ENCODE peak calls at places on chromosomes 3 and 15, in ten cellular contexts. J, W, K, H, O, A, M, X, B and E are unnamed samples.
A peak's percentile ranks its signal among the peaks of the same experiment; 100 is the strongest.

GRCh38 chr15:89335289-89336041 is 841 bp upstream of the POLG start:
- DNase-seq in J (peak; percentile 72), W (peak; percentile 56), K (peak; percentile 52), H (no peak), O (peak; percentile 24), A (no peak), M (no peak), X (no peak), B (no peak), E (peak; percentile 46)

GRCh38 chr3:125202197-125202596 is 10.4 kb downstream of the SLC12A8 start:
- DNase-seq in J (no peak), W (no peak), K (no peak), H (no peak), O (no peak), A (no peak), M (no peak), X (peak; percentile 50), B (no peak), E (no peak)

GRCh38 chr3:115836944-115837343 is 213.6 kb downstream of the GAP43 start:
- DNase-seq in J (no peak), W (no peak), K (peak; percentile 17), H (no peak), O (no peak), A (peak; percentile 28), M (no peak), X (peak; percentile 43), B (no peak), E (no peak)

GRCh38 chr3:9047465-9048346 is 84.4 kb upstream of the RAD18 start:
- DNase-seq in J (no peak), W (peak; percentile 21), K (no peak), H (no peak), O (no peak), A (no peak), M (no peak), X (no peak), B (no peak), E (no peak)

GRCh38 chr3:14362890-14363289 is 39.5 kb upstream of the SLC6A6 start:
- DNase-seq in J (no peak), W (no peak), K (no peak), H (no peak), O (no peak), A (no peak), M (no peak), X (no peak), B (no peak), E (no peak)

GRCh38 chr3:120450261-120450913 is 405 bp downstream of the FSTL1 start:
- DNase-seq in J (no peak), W (peak; percentile 31), K (peak; percentile 50), H (no peak), O (peak; percentile 37), A (peak; percentile 41), M (peak; percentile 4), X (peak; percentile 46), B (peak; percentile 39), E (no peak)

GRCh38 chr15:70141376-70142071 is 43.8 kb upstream of the TLE3 start:
- DNase-seq in J (no peak), W (no peak), K (no peak), H (no peak), O (no peak), A (no peak), M (no peak), X (no peak), B (no peak), E (no peak)

GRCh38 chr3:190345027-190345821 is 23.0 kb upstream of the CLDN1 start:
- DNase-seq in J (no peak), W (no peak), K (peak; percentile 75), H (peak; percentile 85), O (no peak), A (no peak), M (peak; percentile 63), X (peak; percentile 75), B (no peak), E (no peak)

GRCh38 chr3:169811606-169812123 is 1.0 kb upstream of the LRRIQ4 start:
- DNase-seq in J (peak; percentile 29), W (peak; percentile 24), K (peak; percentile 45), H (peak; percentile 62), O (peak; percentile 17), A (no peak), M (no peak), X (peak; percentile 82), B (no peak), E (no peak)

GRCh38 chr3:169812844-169813677 is at the start of the genes LRRC34 and LRRIQ4:
- DNase-seq in J (peak; percentile 87), W (peak; percentile 84), K (peak; percentile 77), H (peak; percentile 23), O (peak; percentile 70), A (no peak), M (peak; percentile 20), X (peak; percentile 81), B (peak; percentile 68), E (peak; percentile 75)

GRCh38 chr3:169812124-169812843 is 386 bp upstream of the LRRIQ4 start:
- DNase-seq in J (peak; percentile 25), W (peak; percentile 64), K (peak; percentile 76), H (peak; percentile 11), O (peak; percentile 24), A (no peak), M (peak; percentile 48), X (peak; percentile 77), B (peak; percentile 63), E (peak; percentile 33)

GRCh38 chr3:169815590-169816150 is 3.0 kb upstream of the LRRC34 start:
- DNase-seq in J (no peak), W (no peak), K (no peak), H (no peak), O (no peak), A (no peak), M (no peak), X (no peak), B (no peak), E (no peak)

DNA sequence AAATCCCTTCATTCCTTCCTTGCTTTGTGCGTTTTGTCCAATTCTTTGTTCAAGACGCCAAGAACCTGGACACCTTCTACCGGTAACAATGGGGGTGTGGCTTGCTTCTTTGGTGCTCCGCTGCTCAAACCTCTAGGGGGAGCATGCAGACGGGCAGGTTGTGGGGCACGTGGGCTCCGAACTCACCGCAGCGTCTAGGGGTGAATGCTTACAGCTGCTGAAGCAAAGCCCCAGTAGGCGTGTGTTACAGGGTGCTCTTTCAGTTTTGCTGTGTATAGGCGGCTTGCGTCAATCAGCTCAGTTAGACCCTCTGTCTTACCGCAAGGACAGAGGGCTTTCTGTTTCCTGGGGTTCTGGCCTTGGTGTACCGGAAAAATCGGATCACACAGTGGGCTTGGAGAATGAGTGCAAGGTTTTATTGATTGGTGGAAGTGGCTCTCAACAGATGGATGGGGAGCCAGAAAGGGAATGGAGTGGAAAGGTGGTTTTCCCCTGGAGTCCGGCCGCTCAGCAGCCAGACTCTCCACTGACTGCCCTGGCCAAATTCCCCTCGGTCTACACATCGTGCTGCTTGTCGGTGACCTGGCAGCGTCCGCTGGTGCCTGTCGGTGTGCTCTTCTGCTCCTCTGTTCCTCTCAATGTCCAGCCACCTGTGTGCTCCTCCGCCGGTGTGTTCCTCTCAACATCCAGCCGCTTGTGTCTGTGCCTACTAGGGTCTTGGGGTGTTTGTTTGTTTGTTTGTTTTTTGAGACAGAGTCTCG is 1.2 kb upstream of the LRRC34 start:
- DNase-seq in J (peak; percentile 69), W (peak; percentile 73), K (peak; percentile 28), H (no peak), O (peak; percentile 8), A (no peak), M (no peak), X (no peak), B (no peak), E (no peak)
- H3K4me3 ChIP-seq in J (peak overlapping the region; percentile 79), W (peak overlapping the region; percentile 19), K (peak overlapping the region; percentile 48), H (no peak overlapping the region), O (peak overlapping the region; percentile 71), A (peak overlapping the region; percentile 28), M (peak overlapping the region; percentile 70), X (no peak overlapping the region), B (peak overlapping the region; percentile 75), E (peak overlapping the region; percentile 82)

DNA sequence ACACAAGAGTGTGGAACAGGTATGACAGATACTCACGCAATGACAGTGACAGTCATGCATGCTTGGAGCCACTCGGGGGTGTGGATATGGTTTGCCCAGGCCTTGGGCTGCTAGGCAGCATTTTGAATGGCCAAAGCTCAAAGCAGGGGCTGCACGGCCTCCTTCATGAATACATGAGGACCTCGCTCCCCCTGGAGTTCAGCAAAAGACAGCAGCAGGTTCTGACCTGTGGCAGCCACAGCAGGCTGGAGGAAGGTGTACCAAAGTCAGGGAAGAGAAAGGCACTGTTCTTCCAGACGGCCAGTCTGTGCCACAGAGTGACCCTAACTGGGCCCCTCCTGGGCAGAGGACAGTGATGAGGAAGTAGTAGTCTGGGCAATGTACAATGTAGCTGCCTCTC is 88.2 kb upstream of the C2CD4B start:
- DNase-seq in J (no peak), W (no peak), K (peak; percentile 23), H (no peak), O (no peak), A (no peak), M (no peak), X (no peak), B (no peak), E (no peak)
- TF ChIP-seq CTCF in J (no peak), W (no peak), K (no peak), H (no peak), O (no peak), A (no peak), M (no peak), X (no peak), B (no peak), E (no peak)

DNA sequence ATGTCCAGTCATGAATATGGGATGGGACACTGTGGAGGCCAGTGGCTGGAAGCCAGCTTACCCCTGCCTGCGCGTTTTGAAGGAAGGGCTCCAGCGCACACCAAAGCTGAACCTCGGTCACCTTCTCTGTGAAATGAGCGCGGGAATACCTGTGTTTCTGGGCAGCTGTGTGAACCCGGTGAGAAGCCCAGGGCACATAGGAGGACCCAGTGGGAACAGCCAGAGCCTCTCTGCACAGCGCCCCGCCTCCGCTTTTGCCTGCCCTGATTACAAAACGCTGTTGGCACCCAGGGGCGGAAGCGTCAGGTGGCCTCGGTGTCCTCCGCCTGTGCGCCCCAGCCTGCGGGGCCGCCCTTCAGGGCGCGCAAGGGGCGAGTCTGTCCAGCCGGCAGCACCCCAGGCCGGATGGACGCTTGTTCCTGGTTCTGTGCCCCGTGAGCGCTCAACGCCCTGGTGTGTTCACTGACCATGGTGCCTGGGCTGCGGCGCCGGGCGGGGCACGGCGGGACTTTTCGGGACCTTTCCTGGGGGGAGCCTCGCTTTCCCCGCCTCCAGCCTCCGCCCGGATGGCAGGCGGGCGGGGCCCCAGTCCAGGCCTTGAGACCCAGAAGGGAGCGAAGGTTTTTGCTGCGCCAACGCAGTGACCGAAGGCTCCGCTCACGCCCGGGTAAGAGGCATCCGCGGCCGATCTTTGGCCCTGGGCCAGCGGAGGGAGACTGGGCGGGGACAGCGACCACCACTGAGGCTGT is at the start of gene SQOR:
- DNase-seq in J (peak; percentile 65), W (peak; percentile 94), K (peak; percentile 77), H (no peak), O (peak; percentile 67), A (peak; percentile 61), M (peak; percentile 94), X (peak; percentile 51), B (peak; percentile 93), E (no peak)
- H3K27ac ChIP-seq in J (peak within 1 kb of the TSS; percentile 81), W (peak within 1 kb of the TSS; percentile 97), K (no peak within 1 kb of the TSS), H (peak within 1 kb of the TSS; percentile 70), O (peak within 1 kb of the TSS; percentile 84), A (peak within 1 kb of the TSS; percentile 89), M (peak within 1 kb of the TSS; percentile 91), X (peak within 1 kb of the TSS; percentile 52), B (peak within 1 kb of the TSS; percentile 97), E (peak within 1 kb of the TSS; percentile 76)

DNA sequence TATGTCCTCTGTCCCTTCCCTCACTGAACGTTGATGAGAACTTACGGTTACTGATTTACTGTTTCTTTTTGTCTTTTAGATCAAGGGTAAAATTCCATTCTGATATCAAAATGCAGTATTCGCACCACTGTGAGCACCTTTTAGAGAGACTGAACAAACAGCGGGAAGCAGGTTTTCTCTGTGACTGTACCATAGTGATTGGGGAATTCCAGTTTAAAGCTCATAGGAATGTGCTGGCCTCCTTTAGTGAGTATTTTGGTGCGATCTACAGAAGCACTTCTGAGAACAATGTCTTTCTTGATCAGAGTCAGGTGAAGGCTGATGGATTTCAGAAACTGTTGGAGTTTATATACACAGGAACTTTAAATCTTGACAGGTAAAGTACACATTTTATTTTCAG is 990 bp downstream of the MYNN start:
- DNase-seq in J (no peak), W (no peak), K (no peak), H (no peak), O (no peak), A (no peak), M (no peak), X (no peak), B (no peak), E (no peak)
- H3K4me3 ChIP-seq in J (peak overlapping the region; percentile 59), W (peak overlapping the region; percentile 87), K (peak overlapping the region; percentile 94), H (peak overlapping the region; percentile 96), O (peak overlapping the region; percentile 75), A (peak overlapping the region; percentile 90), M (peak overlapping the region; percentile 60), X (peak overlapping the region; percentile 90), B (peak overlapping the region; percentile 83), E (peak overlapping the region; percentile 99)